ENCODE peak calls at places on chromosomes 12 and 14, in nine cellular contexts. F is HuH-7; Y is GM10248; P is CD4-positive, alpha-beta T cell; E is A549; C is kidney tubule cell; L is epithelial cell of esophagus; A is hypothalamus; O is HEK293T. H is an unnamed sample.

GRCh38 chr14:75522224-75522764 is at the start of gene BATF:
- DNase-seq in F (no peak), Y (peak), P (peak), E (no peak), C (no peak), L (no peak), A (no peak), O (no peak), H (peak)

GRCh38 chr12:108346022-108346633 is 7.0 kb upstream of the CMKLR1 start:
- DNase-seq in F (no peak), Y (no peak), P (no peak), E (no peak), C (no peak), L (no peak), A (no peak), O (no peak), H (no peak)

GRCh38 chr14:36313206-36313605 is 7.2 kb downstream of the MBIP start:
- DNase-seq in F (no peak), Y (no peak), P (no peak), E (no peak), C (no peak), L (no peak), A (no peak), O (no peak), H (no peak)

GRCh38 chr12:47110011-47110541 is 30.3 kb upstream of the AMIGO2 start:
- DNase-seq in F (peak), Y (no peak), P (no peak), E (no peak), C (no peak), L (no peak), A (no peak), O (no peak), H (no peak)

GRCh38 chr14:101359221-101360044 is 201.9 kb upstream of the DIO3 start:
- DNase-seq in F (no peak), Y (no peak), P (no peak), E (no peak), C (no peak), L (no peak), A (no peak), O (no peak), H (no peak)

GRCh38 chr14:91872011-91872476 is 4.7 kb upstream of the TC2N start:
- DNase-seq in F (no peak), Y (peak), P (peak), E (peak), C (peak), L (peak), A (no peak), O (no peak), H (peak)

GRCh38 chr12:118874698-118875548 is 106.4 kb upstream of the SRRM4 start:
- DNase-seq in F (no peak), Y (no peak), P (no peak), E (no peak), C (no peak), L (no peak), A (no peak), O (no peak), H (no peak)

GRCh38 chr12:53251477-53252348 is 16.4 kb upstream of the ESPL1 start:
- DNase-seq in F (peak), Y (peak), P (peak), E (peak), C (peak), L (peak), A (peak), O (peak), H (peak)

GRCh38 chr14:30214456-30215090 is 286.9 kb upstream of the PRKD1 start:
- DNase-seq in F (peak), Y (peak), P (no peak), E (peak), C (peak), L (peak), A (no peak), O (peak), H (peak)

GRCh38 chr12:56385873-56386272 is 23.2 kb upstream of the APOF start:
- DNase-seq in F (no peak), Y (no peak), P (no peak), E (no peak), C (peak), L (peak), A (no peak), O (no peak), H (no peak)

GRCh38 chr12:89730060-89730459 is 21.4 kb upstream of the ATP2B1 start:
- DNase-seq in F (no peak), Y (no peak), P (no peak), E (no peak), C (no peak), L (no peak), A (no peak), O (no peak), H (no peak)

GRCh38 chr12:13547283-13547682 is 350.8 kb downstream of the EMP1 start:
- DNase-seq in F (no peak), Y (no peak), P (no peak), E (no peak), C (no peak), L (no peak), A (no peak), O (no peak), H (no peak)